ENCODE peak calls at places on chromosomes 12 and 14, in seven cellular contexts. Q is left lung, F is sciatic nerve, W is iris pigment epithelial cell, A is EH, O is astrocyte of the hippocampus, E is NCI-H2171 treated with DMSO at 0.1 percent for 48 hours. T is an unnamed sample.
A peak's percentile ranks its signal among the peaks of the same experiment; 100 is the strongest.

GRCh38 chr12:29429999-29430698 is 49.2 kb upstream of the ERGIC2 start:
- DNase-seq in W (no peak), A (no peak), O (no peak), F (no peak), E (peak; percentile 26), Q (no peak), T (no peak)

GRCh38 chr14:92039073-92039719 is 663 bp downstream of the TRIP11 start:
- DNase-seq in O (peak; percentile 89), F (no peak), W (peak; percentile 81), A (peak; percentile 77), Q (peak; percentile 48), E (peak; percentile 73), T (no peak)

GRCh38 chr14:91281346-91281745 is 36.8 kb upstream of the GPR68 start:
- DNase-seq in W (no peak), A (peak; percentile 66), O (no peak), Q (no peak), E (no peak), F (no peak), T (no peak)

GRCh38 chr14:101593411-101594181 is 32.3 kb downstream of the DIO3 start:
- DNase-seq in F (no peak), E (no peak), A (no peak), W (no peak), Q (no peak), O (no peak), T (no peak)

GRCh38 chr12:124909831-124910560 is 4.5 kb downstream of the UBC start:
- DNase-seq in O (peak; percentile 29), A (peak; percentile 25), W (peak; percentile 65), F (no peak), E (no peak), Q (no peak), T (no peak)

GRCh38 chr12:116459011-116459410 is 100.2 kb upstream of the MAP1LC3B2 start:
- DNase-seq in Q (no peak), W (no peak), E (no peak), O (no peak), A (no peak), F (no peak), T (no peak)

GRCh38 chr12:52274521-52274920 is at the start of gene KRT86:
- DNase-seq in E (no peak), O (no peak), F (no peak), W (no peak), A (no peak), Q (no peak), T (peak; percentile 45)

GRCh38 chr14:36288496-36288895 is 31.9 kb downstream of the MBIP start:
- DNase-seq in W (no peak), F (no peak), A (no peak), O (no peak), E (no peak), Q (no peak), T (no peak)

GRCh38 chr12:99253068-99253467 is 394.5 kb upstream of the GARIN6 start:
- DNase-seq in W (peak; percentile 1), Q (no peak), E (peak; percentile 27), F (no peak), A (no peak), O (peak; percentile 21), T (no peak)

GRCh38 chr12:69534389-69534822 is 50.9 kb upstream of the CCT2 start:
- DNase-seq in F (peak; percentile 60), O (peak; percentile 98), W (peak; percentile 100), Q (peak; percentile 74), A (peak; percentile 99), E (peak; percentile 38), T (peak; percentile 81)

GRCh38 chr12:66059670-66060069 is 70.9 kb downstream of the LLPH start:
- DNase-seq in F (no peak), W (no peak), A (no peak), Q (no peak), E (peak; percentile 4), O (no peak), T (no peak)

GRCh38 chr12:121872546-121873223 is 14.0 kb upstream of the HPD start:
- DNase-seq in O (peak; percentile 75), Q (peak; percentile 55), F (no peak), A (peak; percentile 92), E (peak; percentile 43), W (peak; percentile 98), T (no peak)

GRCh38 chr12:131096681-131097181 is 143.0 kb downstream of the ADGRD1 start:
- DNase-seq in O (no peak), F (peak; percentile 56), E (no peak), W (no peak), Q (peak; percentile 21), A (no peak), T (peak; percentile 63)

GRCh38 chr14:85558505-85558904 is 28.6 kb downstream of the FLRT2 start:
- DNase-seq in O (no peak), A (no peak), F (no peak), Q (no peak), W (no peak), E (no peak), T (no peak)

GRCh38 chr14:65852689-65853088 is 440.2 kb downstream of the FUT8 start:
- DNase-seq in A (no peak), E (no peak), F (no peak), O (no peak), Q (no peak), W (no peak), T (no peak)

GRCh38 chr14:101903111-101903561 is 61.2 kb upstream of the DYNC1H1 start:
- DNase-seq in Q (no peak), A (no peak), W (no peak), O (no peak), F (no peak), E (no peak), T (peak; percentile 59)

GRCh38 chr12:90290980-90291975 is 582.6 kb upstream of the ATP2B1 start:
- DNase-seq in E (no peak), O (peak; percentile 5), W (no peak), F (no peak), Q (no peak), A (no peak), T (no peak)

GRCh38 chr12:64450711-64451486 is 1.0 kb upstream of the TBK1 start:
- DNase-seq in E (peak; percentile 26), W (peak; percentile 29), A (peak; percentile 34), Q (no peak), O (peak; percentile 49), F (no peak), T (no peak)

GRCh38 chr12:123532021-123532420 is 1.5 kb downstream of the RILPL1 start:
- DNase-seq in A (peak; percentile 46), W (peak; percentile 53), E (no peak), O (peak; percentile 30), Q (no peak), F (no peak), T (no peak)

GRCh38 chr14:94405481-94405880 is 17.1 kb upstream of the SERPINA1 start:
- DNase-seq in F (no peak), O (no peak), E (no peak), W (no peak), A (no peak), Q (no peak), T (no peak)

GRCh38 chr12:25276199-25276937 is 25.6 kb upstream of the KRAS start:
- DNase-seq in W (peak; percentile 95), F (peak; percentile 62), E (peak; percentile 58), O (peak; percentile 92), A (peak; percentile 87), Q (no peak), T (no peak)

GRCh38 chr14:90541076-90541634 is 144.3 kb downstream of the CALM1 start:
- DNase-seq in A (no peak), Q (no peak), F (no peak), O (no peak), E (no peak), W (no peak), T (no peak)

GRCh38 chr14:24067133-24068082 is 4.0 kb upstream of the CPNE6 start:
- DNase-seq in W (no peak), O (no peak), E (no peak), Q (no peak), A (no peak), F (no peak), T (no peak)

GRCh38 chr12:99029502-99030271 is 384.6 kb downstream of the APAF1 start:
- DNase-seq in O (peak; percentile 61), E (no peak), F (no peak), W (no peak), A (no peak), Q (no peak), T (no peak)

GRCh38 chr14:36940476-36940875 is 231.9 kb downstream of the SLC25A21 start:
- DNase-seq in Q (no peak), O (no peak), A (no peak), E (no peak), W (peak; percentile 19), F (no peak), T (no peak)

GRCh38 chr14:102772781-102773570 is 4.3 kb upstream of the TRAF3 start:
- DNase-seq in O (peak; percentile 35), F (no peak), E (no peak), Q (no peak), A (peak; percentile 30), W (peak; percentile 12), T (no peak)

T was measured in coronary artery.